ENCODE peak calls at places on chromosomes 2 and 18, in five cellular contexts. M, S, A, J and V are unnamed samples.

GRCh38 chr2:231717281-231718180 is 9.2 kb downstream of the PTMA start:
- DNase-seq in M (no peak), S (no peak), A (no peak), J (no peak), V (peak)

GRCh38 chr2:185472574-185472973 is 266.0 kb upstream of the FSIP2 start:
- DNase-seq in M (no peak), S (no peak), A (no peak), J (no peak), V (no peak)

GRCh38 chr18:13300029-13300428 is 81.5 kb downstream of the LDLRAD4 start:
- DNase-seq in M (no peak), S (no peak), A (no peak), J (no peak), V (peak)

GRCh38 chr2:28663359-28663758 is 88.3 kb upstream of the PPP1CB start:
- DNase-seq in M (no peak), S (no peak), A (no peak), J (no peak), V (no peak)

GRCh38 chr18:12278153-12278764 is 24.1 kb downstream of the CIDEA start:
- DNase-seq in M (no peak), S (no peak), A (peak), J (no peak), V (peak)

GRCh38 chr2:239223330-239224248 is 177.2 kb downstream of the HDAC4 start:
- DNase-seq in M (peak), S (peak), A (no peak), J (no peak), V (no peak)

GRCh38 chr2:48824116-48824515 is 68.6 kb upstream of the LHCGR start:
- DNase-seq in M (no peak), S (no peak), A (no peak), J (no peak), V (no peak)

GRCh38 chr2:220396287-220396686 is 768.9 kb downstream of the SLC4A3 start:
- DNase-seq in M (no peak), S (no peak), A (no peak), J (no peak), V (no peak)

GRCh38 chr2:207166039-207166348 is 246 bp upstream of the KLF7 start:
- DNase-seq in M (peak), S (peak), A (peak), J (peak), V (peak)

GRCh38 chr2:229780856-229781773 is 66.8 kb upstream of the DNER start:
- DNase-seq in M (no peak), S (no peak), A (peak), J (no peak), V (peak)

GRCh38 chr2:182291296-182291695 is 135.5 kb downstream of the PDE1A start:
- DNase-seq in M (no peak), S (no peak), A (no peak), J (no peak), V (no peak)

GRCh38 chr2:150097891-150098595 is 389.4 kb downstream of the RND3 start:
- DNase-seq in M (no peak), S (no peak), A (no peak), J (no peak), V (no peak)

GRCh38 chr18:36529747-36530146 is 232.2 kb downstream of the FHOD3 start:
- DNase-seq in M (no peak), S (no peak), A (no peak), J (no peak), V (no peak)

GRCh38 chr2:54808642-54809041 is 85.2 kb downstream of the EML6 start:
- DNase-seq in M (no peak), S (no peak), A (no peak), J (no peak), V (no peak)

GRCh38 chr2:210899131-210899530 is 342.7 kb downstream of the CPS1 start:
- DNase-seq in M (no peak), S (no peak), A (no peak), J (no peak), V (no peak)

GRCh38 chr2:210895132-210895531 is 338.7 kb downstream of the CPS1 start:
- DNase-seq in M (no peak), S (no peak), A (peak), J (no peak), V (peak)
- TF ChIP-seq CTCF in M (no peak), S (no peak), A (peak), J (no peak), V (peak)

GRCh38 chr18:715626-716025 is 3.2 kb upstream of the ENOSF1 start:
- DNase-seq in M (no peak), S (no peak), A (no peak), J (no peak), V (no peak)
- H3K4me3 ChIP-seq in M (no peak), S (no peak), A (no peak), J (no peak), V (no peak)

GRCh38 chr2:111896007-111896406 is 2.4 kb upstream of the MERTK start:
- DNase-seq in M (no peak), S (peak), A (no peak), J (no peak), V (peak)
- H3K27ac ChIP-seq in M (no peak), S (no peak), A (no peak), J (no peak), V (no peak)

GRCh38 chr2:69741281-69742169 is at the start of gene ANXA4:
- DNase-seq in M (peak), S (peak), A (peak), J (peak), V (peak)
- TF ChIP-seq CTCF in M (no peak), S (no peak), A (no peak), J (peak), V (no peak)

DNA sequence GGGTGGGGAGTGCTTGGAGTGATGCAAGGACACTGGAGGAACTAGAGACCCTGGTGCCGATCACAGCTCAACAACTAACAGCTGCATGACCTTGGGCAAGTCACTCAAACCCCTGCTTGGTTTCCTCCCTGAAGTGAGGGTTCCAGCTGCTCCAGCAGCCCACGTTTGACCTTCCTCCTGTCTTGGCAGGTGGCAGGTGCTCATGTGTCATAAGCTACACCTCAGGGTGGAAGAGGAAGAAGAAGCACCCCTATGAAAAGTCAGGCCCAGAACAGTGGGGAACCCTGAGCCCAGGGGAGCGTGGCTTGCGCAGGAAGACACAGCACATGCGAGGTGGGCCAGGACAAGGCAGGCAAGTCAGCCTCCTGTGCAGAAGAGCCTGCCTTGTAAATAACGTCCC is 42.4 kb downstream of the MRPL35 start:
- DNase-seq in M (no peak), S (no peak), A (no peak), J (no peak), V (no peak)
- H3K4me3 ChIP-seq in M (no peak), S (no peak), A (no peak), J (no peak), V (no peak)

GRCh38 chr18:56458770-56459450 is 179.5 kb downstream of the TXNL1 start:
- DNase-seq in M (no peak), S (no peak), A (no peak), J (no peak), V (no peak)

GRCh38 chr18:56461151-56461550 is 177.2 kb downstream of the TXNL1 start:
- DNase-seq in M (no peak), S (no peak), A (no peak), J (no peak), V (no peak)

GRCh38 chr18:56453576-56453975 is 184.8 kb downstream of the TXNL1 start:
- DNase-seq in M (no peak), S (no peak), A (no peak), J (no peak), V (no peak)

GRCh38 chr18:56460590-56460989 is 177.8 kb downstream of the TXNL1 start:
- DNase-seq in M (no peak), S (no peak), A (no peak), J (no peak), V (no peak)

GRCh38 chr18:56459451-56459777 is 179.0 kb downstream of the TXNL1 start:
- DNase-seq in M (no peak), S (no peak), A (no peak), J (no peak), V (no peak)
- H3K27ac ChIP-seq in M (no peak), S (no peak), A (no peak), J (peak), V (no peak)

GRCh38 chr2:196172976-196173375 is 1.6 kb upstream of the STK17B start:
- DNase-seq in M (no peak), S (no peak), A (no peak), J (no peak), V (no peak)

GRCh38 chr2:196171946-196172345 is 568 bp upstream of the STK17B start:
- DNase-seq in M (no peak), S (no peak), A (no peak), J (no peak), V (no peak)

GRCh38 chr2:196170681-196171247 is 614 bp downstream of the STK17B start:
- DNase-seq in M (peak), S (peak), A (peak), J (peak), V (no peak)

GRCh38 chr2:196170202-196170680 is 1.1 kb downstream of the STK17B start:
- DNase-seq in M (peak), S (peak), A (peak), J (no peak), V (no peak)

DNA sequence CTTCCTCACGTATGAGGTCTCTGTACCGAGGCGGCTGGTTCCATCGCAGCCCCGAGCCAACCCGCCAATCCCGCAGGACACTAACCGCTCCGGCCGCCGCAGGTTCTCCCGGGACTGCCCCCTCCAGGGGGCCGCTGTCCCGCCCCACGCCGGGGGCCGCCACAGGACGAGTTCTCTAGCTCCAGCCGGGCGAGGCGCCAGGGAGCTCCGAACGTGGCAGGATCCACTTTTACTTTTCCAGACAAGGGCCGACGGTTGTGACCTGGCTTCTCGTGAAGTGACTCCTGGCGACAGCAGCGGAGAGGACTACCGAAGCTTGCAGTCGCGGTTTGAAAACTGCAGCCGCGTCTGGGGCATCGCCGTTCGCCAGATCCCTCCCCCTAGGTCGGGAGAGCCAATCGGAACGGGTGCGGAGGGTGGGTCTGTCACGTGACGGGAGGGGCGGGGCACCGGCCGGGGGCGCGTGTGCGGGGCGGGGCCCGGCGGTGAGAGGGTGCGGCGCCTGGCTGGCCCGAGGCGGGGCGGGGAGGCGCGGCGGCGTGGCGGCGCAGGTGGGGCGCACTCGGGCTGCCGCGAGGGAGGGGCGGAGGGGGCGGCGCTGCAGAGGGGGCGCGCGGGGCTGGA is at the start of gene STK17B:
- DNase-seq in M (peak), S (peak), A (peak), J (peak), V (peak)
- TF ChIP-seq CTCF in M (no peak), S (no peak), A (peak), J (no peak), V (peak)